ENCODE peak calls at places on chromosome 3, in five cellular contexts. Q is testis, F is GM12864, U is foreskin fibroblast, Y is Panc1. S is an unnamed sample.
A peak's percentile ranks its signal among the peaks of the same experiment; 100 is the strongest.

GRCh38 chr3:120177151-120177550 is 82.9 kb upstream of the GSK3B start:
- DNase-seq in Q (no peak), F (no peak), U (peak; percentile 96), Y (no peak), S (no peak)

GRCh38 chr3:71385040-71385685 is 198.4 kb downstream of the FOXP1 start:
- DNase-seq in Q (no peak), F (no peak), U (no peak), Y (no peak), S (no peak)

GRCh38 chr3:87694678-87695077 is 364.1 kb downstream of the CGGBP1 start:
- DNase-seq in Q (no peak), F (no peak), U (no peak), Y (no peak), S (no peak)

GRCh38 chr3:24123596-24123995 is 178.5 kb downstream of the NR1D2 start:
- DNase-seq in Q (no peak), F (no peak), U (peak; percentile 69), Y (no peak), S (no peak)

GRCh38 chr3:197460002-197460401 is 95.8 kb downstream of the BDH1 start:
- DNase-seq in Q (no peak), F (no peak), U (no peak), Y (no peak), S (no peak)

GRCh38 chr3:8503461-8503860 is 1.8 kb downstream of the LMCD1 start:
- DNase-seq in Q (no peak), F (no peak), U (no peak), Y (no peak), S (no peak)

GRCh38 chr3:107962946-107963345 is 127.9 kb downstream of the CD47 start:
- DNase-seq in Q (no peak), F (no peak), U (peak; percentile 75), Y (no peak), S (no peak)

GRCh38 chr3:65819896-65820295 is 218.8 kb downstream of the MAGI1 start:
- DNase-seq in Q (no peak), F (no peak), U (no peak), Y (no peak), S (no peak)

GRCh38 chr3:134360046-134360445 is 14.2 kb downstream of the AMOTL2 start:
- DNase-seq in Q (no peak), F (no peak), U (no peak), Y (no peak), S (no peak)

GRCh38 chr3:42153039-42153438 is 61.9 kb downstream of the TRAK1 start:
- DNase-seq in Q (no peak), F (no peak), U (no peak), Y (no peak), S (no peak)

GRCh38 chr3:10482631-10483363 is 22.6 kb downstream of the ATP2B2 start:
- DNase-seq in Q (no peak), F (no peak), U (no peak), Y (no peak), S (no peak)

GRCh38 chr3:113912551-113913246 is 35.1 kb upstream of the ZDHHC23 start:
- DNase-seq in Q (peak; percentile 29), F (peak; percentile 42), U (peak; percentile 75), Y (peak; percentile 69), S (peak; percentile 55)

GRCh38 chr3:61804782-61805181 is 243.4 kb downstream of the PTPRG start:
- DNase-seq in Q (no peak), F (no peak), U (no peak), Y (no peak), S (no peak)

GRCh38 chr3:141366285-141367037 is 1.8 kb upstream of the ZBTB38 start:
- DNase-seq in Q (peak; percentile 38), F (no peak), U (peak; percentile 94), Y (no peak), S (no peak)

DNA sequence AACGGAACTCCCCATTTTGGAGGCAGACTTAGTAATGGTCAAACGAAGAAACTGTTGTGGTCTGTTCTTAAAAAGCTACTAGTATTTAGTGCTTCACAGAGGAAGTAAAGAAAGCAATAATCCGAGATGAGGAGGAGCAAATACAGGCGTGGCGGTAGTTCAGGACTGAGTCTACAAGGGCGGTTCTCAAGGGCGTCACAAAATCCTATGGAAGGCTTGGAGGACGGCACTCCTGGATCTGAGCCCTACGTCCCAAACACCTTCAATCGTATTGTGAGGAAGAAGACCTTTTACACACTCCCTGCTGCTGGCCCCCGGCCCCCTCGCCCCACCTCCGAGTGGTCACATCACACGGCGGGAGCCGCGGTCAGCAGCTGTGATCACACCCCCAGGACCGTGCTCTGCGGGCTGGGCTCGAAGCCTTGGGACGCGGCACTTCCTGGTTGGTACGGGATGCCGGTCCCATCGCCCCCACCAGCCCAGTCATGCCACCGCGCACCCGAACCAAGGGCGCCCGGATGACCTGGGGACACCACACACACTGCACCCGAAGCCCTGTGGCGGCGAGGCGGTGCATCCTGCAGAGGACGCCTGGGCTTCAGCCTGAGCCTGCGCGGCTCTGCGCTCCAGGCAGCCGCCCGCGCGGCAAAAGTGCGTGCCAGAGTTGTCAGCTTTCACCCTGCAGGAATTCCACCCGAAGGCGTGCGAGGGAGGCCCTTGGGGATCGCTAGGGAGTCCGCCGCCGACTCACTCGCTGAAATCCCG is 588 bp downstream of the PLD1 start:
- DNase-seq in Q (peak; percentile 78), F (no peak), U (peak; percentile 98), Y (no peak), S (peak; percentile 74)
- TF ChIP-seq CTCF in Q (no peak), F (no peak), U (no peak), Y (no peak), S (peak; percentile 8)

DNA sequence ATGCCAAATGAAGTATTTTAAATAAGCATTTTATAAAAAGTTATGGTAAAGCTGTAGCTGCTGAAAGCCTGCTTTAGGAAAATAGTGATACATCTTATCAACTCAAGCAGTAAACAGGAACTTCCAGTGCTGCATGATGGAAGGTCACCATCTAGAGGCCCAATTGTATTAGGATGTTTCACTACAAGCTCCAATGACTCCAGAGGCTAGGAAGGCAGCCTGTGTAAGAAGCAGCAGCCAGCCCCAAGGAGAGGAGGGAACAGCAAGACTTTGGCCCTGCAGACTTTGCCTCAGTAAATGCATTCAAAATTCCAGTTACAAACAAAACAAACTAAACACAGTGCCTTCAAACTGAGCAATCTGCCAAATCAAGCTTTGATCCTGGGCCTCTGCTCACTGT is 32.1 kb downstream of the ILDR1 start:
- DNase-seq in Q (peak; percentile 65), F (no peak), U (no peak), Y (no peak), S (no peak)
- TF ChIP-seq CTCF in Q (no peak), F (no peak), U (no peak), Y (peak; percentile 22), S (peak; percentile 10)

GRCh38 chr3:168847293-168847883 is 751.7 kb upstream of the GOLIM4 start:
- DNase-seq in Q (peak; percentile 17), F (no peak), U (peak; percentile 78), Y (no peak), S (peak; percentile 16)
- TF ChIP-seq CTCF in Q (peak; percentile 27), F (peak; percentile 47), U (peak; percentile 39), Y (peak; percentile 68), S (peak; percentile 30)

GRCh38 chr3:37991109-37991508 is 523 bp downstream of the VILL start:
- DNase-seq in Q (no peak), F (no peak), U (no peak), Y (no peak), S (no peak)

GRCh38 chr3:37989821-37990480 is 635 bp upstream of the VILL start:
- DNase-seq in Q (peak; percentile 4), F (no peak), U (no peak), Y (no peak), S (no peak)

GRCh38 chr3:37991823-37992222 is 1.2 kb downstream of the VILL start:
- DNase-seq in Q (no peak), F (no peak), U (no peak), Y (no peak), S (no peak)

GRCh38 chr3:37988931-37989525 is 1.6 kb upstream of the VILL start:
- DNase-seq in Q (no peak), F (no peak), U (no peak), Y (no peak), S (no peak)

DNA sequence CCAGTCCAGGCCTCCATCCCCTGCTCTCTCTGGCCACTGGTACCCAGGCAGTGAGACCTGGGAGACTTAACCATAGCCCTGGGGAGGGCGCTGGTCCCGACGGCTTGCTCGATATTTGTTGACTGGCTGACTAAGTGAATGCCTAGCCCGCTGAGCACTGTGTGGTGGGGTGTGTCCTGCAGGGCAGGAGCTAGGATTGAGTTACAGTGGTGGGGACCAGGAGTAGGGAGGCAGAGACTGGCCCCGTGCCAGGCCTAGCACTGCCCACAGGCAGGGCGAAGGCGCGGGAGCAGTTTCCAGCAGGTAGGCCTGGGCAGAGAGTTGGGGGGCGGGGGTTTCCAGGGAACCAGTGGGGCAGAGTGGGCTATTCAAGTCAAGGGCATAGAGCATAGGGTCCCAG is at the start of gene VILL:
- DNase-seq in Q (no peak), F (no peak), U (no peak), Y (no peak), S (no peak)
- TF ChIP-seq CTCF in Q (no peak), F (no peak), U (no peak), Y (no peak), S (no peak)

DNA sequence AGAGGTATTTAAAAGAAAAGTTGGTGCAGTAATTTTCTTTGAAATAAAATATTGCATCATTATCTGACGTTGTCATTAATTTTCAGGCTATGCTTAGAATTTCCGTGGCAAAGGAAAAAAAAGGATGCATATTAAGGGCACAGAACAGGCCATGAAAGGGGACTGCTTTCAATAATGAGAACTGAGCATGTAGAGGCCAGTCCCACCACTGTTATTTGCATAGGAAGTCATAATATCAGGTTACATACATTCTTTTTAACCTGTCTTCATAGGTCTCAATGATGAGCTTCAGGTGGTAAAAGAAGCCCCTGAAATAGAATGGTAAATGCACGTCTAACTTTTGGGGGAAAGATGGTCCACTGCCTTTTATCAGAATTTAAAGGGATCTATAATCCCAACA is 272.1 kb upstream of the ALCAM start:
- DNase-seq in Q (no peak), F (no peak), U (no peak), Y (no peak), S (no peak)
- TF ChIP-seq CTCF in Q (no peak), F (no peak), U (no peak), Y (no peak), S (no peak)

GRCh38 chr3:195579281-195579680 is 4.5 kb downstream of the APOD start:
- DNase-seq in Q (no peak), F (no peak), U (no peak), Y (no peak), S (no peak)
- TF ChIP-seq CTCF in Q (no peak), F (no peak), U (no peak), Y (no peak), S (no peak)

S was measured in GM13976.